ENCODE peak calls at places on chromosome 12, in nine cellular contexts. X is gastrocnemius medialis, W is heart left ventricle, L is lower leg skin, D is fibroblast of mammary gland, K is pancreas, B is kidney epithelial cell, Y is thoracic aorta, M is endothelial cell. O is an unnamed sample.

GRCh38 chr12:12491634-12492033 is 71.0 kb downstream of the DUSP16 start:
- DNase-seq in X (no peak), W (no peak), L (no peak), D (no peak), K (no peak), B (no peak), Y (no peak), M (no peak), O (no peak)

GRCh38 chr12:124809878-124810277 is 53.8 kb downstream of the SCARB1 start:
- DNase-seq in X (no peak), W (no peak), L (no peak), D (peak), K (no peak), B (no peak), Y (no peak), M (no peak), O (no peak)

GRCh38 chr12:124391340-124392261 is 96.7 kb downstream of the RFLNA start:
- DNase-seq in X (no peak), W (peak), L (peak), D (peak), K (no peak), B (no peak), Y (no peak), M (no peak), O (no peak)

GRCh38 chr12:66916189-66916588 is 237.3 kb upstream of the GRIP1 start:
- DNase-seq in X (no peak), W (no peak), L (no peak), D (no peak), K (no peak), B (no peak), Y (no peak), M (no peak), O (no peak)

GRCh38 chr12:34390171-34390841 is 368.0 kb downstream of the ALG10 start:
- DNase-seq in X (no peak), W (no peak), L (peak), D (no peak), K (peak), B (no peak), Y (no peak), M (no peak), O (no peak)

GRCh38 chr12:510071-510825 is 50.5 kb downstream of the B4GALNT3 start:
- DNase-seq in X (no peak), W (no peak), L (peak), D (no peak), K (no peak), B (peak), Y (no peak), M (no peak), O (no peak)

GRCh38 chr12:97921957-97922722 is 459.5 kb downstream of the RMST start:
- DNase-seq in X (no peak), W (no peak), L (no peak), D (peak), K (no peak), B (peak), Y (no peak), M (no peak), O (no peak)

GRCh38 chr12:69501154-69501895 is 31.1 kb downstream of the FRS2 start:
- DNase-seq in X (no peak), W (no peak), L (no peak), D (peak), K (no peak), B (no peak), Y (no peak), M (no peak), O (no peak)

GRCh38 chr12:31227401-31227981 is 98.5 kb downstream of the SINHCAF start:
- DNase-seq in X (peak), W (no peak), L (no peak), D (no peak), K (peak), B (no peak), Y (no peak), M (no peak), O (no peak)

GRCh38 chr12:41212625-41213024 is 24.5 kb downstream of the PDZRN4 start:
- DNase-seq in X (no peak), W (no peak), L (no peak), D (no peak), K (no peak), B (no peak), Y (no peak), M (no peak), O (no peak)

GRCh38 chr12:43347026-43347425 is 205.0 kb downstream of the ADAMTS20 start:
- DNase-seq in X (no peak), W (no peak), L (no peak), D (no peak), K (no peak), B (no peak), Y (no peak), M (no peak), O (no peak)

GRCh38 chr12:83823386-83824045 is 1089.1 kb downstream of the SLC6A15 start:
- DNase-seq in X (no peak), W (peak), L (no peak), D (peak), K (no peak), B (no peak), Y (no peak), M (peak), O (no peak)

GRCh38 chr12:87196329-87196728 is 832.9 kb downstream of the C12orf50 start:
- DNase-seq in X (no peak), W (no peak), L (no peak), D (peak), K (no peak), B (no peak), Y (no peak), M (no peak), O (no peak)

GRCh38 chr12:106118-106561 is 39.6 kb downstream of the IQSEC3 start:
- DNase-seq in X (no peak), W (peak), L (no peak), D (no peak), K (no peak), B (no peak), Y (no peak), M (peak), O (no peak)

GRCh38 chr12:2739832-2740641 is 54.7 kb upstream of the FKBP4 start:
- DNase-seq in X (no peak), W (no peak), L (no peak), D (peak), K (no peak), B (no peak), Y (no peak), M (peak), O (no peak)

GRCh38 chr12:106309671-106310313 is 7.3 kb downstream of the TCP11L2 start:
- DNase-seq in X (peak), W (no peak), L (no peak), D (no peak), K (no peak), B (peak), Y (no peak), M (no peak), O (no peak)

GRCh38 chr12:96075560-96075959 is 40.2 kb upstream of the LTA4H start:
- DNase-seq in X (no peak), W (no peak), L (no peak), D (no peak), K (no peak), B (no peak), Y (no peak), M (no peak), O (no peak)

GRCh38 chr12:56838602-56839488 is 75.7 kb downstream of the HSD17B6 start:
- DNase-seq in X (no peak), W (no peak), L (no peak), D (no peak), K (no peak), B (no peak), Y (no peak), M (no peak), O (no peak)

GRCh38 chr12:113241191-113242017 is 20.1 kb downstream of the TPCN1 start:
- DNase-seq in X (peak), W (no peak), L (peak), D (peak), K (no peak), B (peak), Y (no peak), M (no peak), O (no peak)

GRCh38 chr12:67747869-67748760 is 99.6 kb downstream of the DYRK2 start:
- DNase-seq in X (peak), W (no peak), L (no peak), D (peak), K (peak), B (no peak), Y (no peak), M (no peak), O (no peak)

GRCh38 chr12:46005151-46005797 is 14.9 kb upstream of the SCAF11 start:
- DNase-seq in X (no peak), W (no peak), L (no peak), D (peak), K (no peak), B (no peak), Y (no peak), M (no peak), O (no peak)

DNA sequence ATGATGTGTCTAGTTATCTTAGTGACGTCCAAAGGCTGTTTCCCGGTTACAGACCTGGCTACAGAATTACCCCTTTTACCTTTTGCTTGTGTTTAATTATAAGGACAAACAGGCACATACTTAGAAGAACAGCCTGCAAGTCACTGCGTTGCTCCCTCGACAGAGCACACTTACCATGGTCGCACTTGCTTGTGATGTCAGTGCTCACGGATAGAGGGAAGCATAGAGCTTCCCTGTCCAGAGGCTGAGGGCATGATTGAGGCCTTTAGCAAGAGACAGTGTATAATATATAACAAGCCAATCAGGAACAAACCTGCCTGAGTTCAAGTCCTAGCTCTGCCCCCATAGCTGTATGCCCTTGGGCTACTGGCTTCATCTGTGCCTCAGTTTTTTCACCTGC is 73.2 kb upstream of the SCN8A start:
- DNase-seq in X (no peak), W (no peak), L (peak), D (no peak), K (no peak), B (no peak), Y (no peak), M (no peak), O (no peak)
- TF ChIP-seq CTCF in X (no peak), W (no peak), L (no peak), D (no peak), K (no peak), B (no peak), Y (no peak), M (no peak), O (no peak)

GRCh38 chr12:6056406-6057211 is 67.9 kb downstream of the VWF start:
- DNase-seq in X (no peak), W (no peak), L (no peak), D (no peak), K (no peak), B (no peak), Y (no peak), M (peak), O (no peak)
- TF ChIP-seq CTCF in X (no peak), W (peak), L (no peak), D (peak), K (no peak), B (peak), Y (no peak), M (no peak), O (no peak)

DNA sequence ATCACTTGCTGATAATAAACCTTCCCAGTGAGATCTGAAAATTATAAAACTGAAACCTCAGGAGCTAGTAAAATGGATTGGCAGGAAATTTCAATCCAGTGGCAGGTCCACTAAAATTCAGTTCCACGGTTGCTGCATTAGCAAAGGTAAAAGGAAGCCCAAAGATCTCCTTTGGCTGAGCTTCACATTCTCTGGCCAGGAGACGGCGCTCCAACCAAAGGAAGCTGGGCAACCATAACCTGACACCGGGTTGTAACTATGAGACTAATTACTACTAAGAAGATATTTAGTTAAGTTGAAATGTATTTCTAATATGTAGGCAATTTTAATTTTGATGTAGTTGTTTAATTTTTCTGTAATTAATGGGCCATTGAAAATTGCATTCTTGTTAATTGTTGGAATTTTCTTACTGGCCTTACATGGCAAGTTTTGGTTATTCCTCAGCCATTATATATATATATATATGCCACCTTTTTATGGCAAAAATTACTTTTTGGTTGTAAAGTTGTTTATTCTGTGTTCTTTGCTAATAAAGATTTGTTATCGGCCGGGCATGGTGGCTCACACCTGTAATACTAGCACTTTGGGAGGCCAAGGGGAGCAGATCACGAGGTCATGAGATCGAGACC is 17.0 kb downstream of the OR8S1 start:
- DNase-seq in X (no peak), W (no peak), L (no peak), D (peak), K (no peak), B (no peak), Y (no peak), M (peak), O (no peak)
- TF ChIP-seq CTCF in X (no peak), W (peak), L (no peak), D (peak), K (peak), B (peak), Y (no peak), M (peak), O (no peak)

DNA sequence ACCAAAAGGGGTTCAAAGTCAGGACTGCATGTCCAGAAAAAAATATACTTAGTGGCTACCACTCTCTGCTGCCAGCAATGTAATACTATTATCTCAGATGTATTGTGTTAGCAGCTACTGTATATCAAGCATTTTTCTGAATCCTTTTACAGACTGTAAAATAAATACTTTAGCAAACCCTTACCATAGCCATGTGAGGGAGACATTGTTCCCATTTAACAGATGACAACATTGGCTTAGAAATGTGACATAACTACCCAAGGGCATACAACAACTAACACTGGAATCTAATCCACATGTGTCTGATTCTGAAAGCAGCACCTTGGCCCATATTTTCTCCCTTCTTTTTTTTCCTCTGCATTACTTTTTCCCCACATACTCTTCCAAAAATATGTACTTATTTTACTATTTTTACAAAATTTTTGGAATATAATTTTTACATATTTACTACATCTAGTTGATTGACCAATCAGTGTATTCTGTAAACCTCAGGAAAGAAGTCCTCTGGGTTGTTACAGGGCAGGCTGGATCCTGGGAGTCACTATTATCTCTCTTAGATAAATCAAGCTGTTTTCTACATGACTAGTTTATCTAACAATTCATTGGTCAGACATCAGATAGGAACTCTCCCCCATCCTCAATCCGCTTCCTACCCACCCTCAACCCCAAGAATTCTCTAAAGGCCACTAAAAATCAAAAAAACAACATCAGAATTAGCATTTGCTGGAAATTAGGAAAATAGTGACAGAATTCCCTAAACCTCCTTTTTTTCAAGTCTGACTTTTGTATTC is 154.1 kb downstream of the BTG1 start:
- DNase-seq in X (no peak), W (no peak), L (no peak), D (peak), K (no peak), B (no peak), Y (no peak), M (no peak), O (no peak)
- TF ChIP-seq CTCF in X (no peak), W (no peak), L (no peak), D (no peak), K (no peak), B (no peak), Y (no peak), M (no peak), O (no peak)

GRCh38 chr12:70849265-70849960 is 71.1 kb downstream of the PTPRR start:
- DNase-seq in X (no peak), W (no peak), L (no peak), D (peak), K (no peak), B (no peak), Y (no peak), M (no peak), O (no peak)
- TF ChIP-seq CTCF in X (no peak), W (peak), L (no peak), D (peak), K (peak), B (peak), Y (peak), M (no peak), O (peak)

DNA sequence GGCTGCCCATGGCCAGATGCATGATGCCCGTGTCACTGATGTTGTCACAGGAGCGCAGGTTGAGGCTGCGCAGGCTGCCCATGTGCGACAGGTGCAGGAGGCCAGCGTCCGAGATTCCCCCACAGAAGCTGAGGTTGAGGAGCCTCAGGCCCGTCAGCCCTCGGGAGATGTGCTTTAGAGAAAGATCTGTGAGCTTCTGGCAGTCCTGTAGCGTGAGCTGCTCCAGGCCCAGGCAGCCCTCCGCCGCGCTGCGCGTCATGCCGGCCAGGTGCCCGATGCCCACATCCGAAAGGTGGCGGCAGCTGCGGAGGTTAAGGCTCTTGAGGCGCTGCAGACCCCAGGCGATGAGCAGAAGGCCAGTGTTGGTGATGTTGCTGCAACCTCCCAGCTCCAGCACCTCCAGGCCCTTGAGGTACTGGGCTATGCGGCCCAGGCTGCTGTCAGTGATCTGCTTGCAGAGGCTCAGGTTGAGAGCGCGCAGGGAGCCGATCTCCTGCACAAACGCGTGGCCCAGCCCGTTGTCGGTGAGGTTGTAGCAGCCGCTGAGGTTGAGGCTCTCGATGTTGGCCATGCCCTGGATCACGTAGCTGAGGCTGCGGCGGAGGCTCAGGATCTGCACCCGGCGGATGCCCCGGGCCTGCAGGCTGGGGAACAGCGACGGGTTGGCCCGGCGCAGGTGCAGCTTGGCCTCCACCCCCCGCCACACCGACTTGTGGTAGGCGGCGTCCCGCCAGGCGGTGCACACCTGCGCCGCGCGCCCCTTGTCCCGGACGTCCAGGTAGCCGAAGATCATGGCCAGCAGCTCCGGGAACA is 943 bp downstream of the FBXL14 start:
- DNase-seq in X (peak), W (no peak), L (no peak), D (no peak), K (peak), B (no peak), Y (no peak), M (peak), O (no peak)
- TF ChIP-seq CTCF in X (no peak), W (no peak), L (no peak), D (no peak), K (no peak), B (no peak), Y (no peak), M (no peak), O (no peak)

DNA sequence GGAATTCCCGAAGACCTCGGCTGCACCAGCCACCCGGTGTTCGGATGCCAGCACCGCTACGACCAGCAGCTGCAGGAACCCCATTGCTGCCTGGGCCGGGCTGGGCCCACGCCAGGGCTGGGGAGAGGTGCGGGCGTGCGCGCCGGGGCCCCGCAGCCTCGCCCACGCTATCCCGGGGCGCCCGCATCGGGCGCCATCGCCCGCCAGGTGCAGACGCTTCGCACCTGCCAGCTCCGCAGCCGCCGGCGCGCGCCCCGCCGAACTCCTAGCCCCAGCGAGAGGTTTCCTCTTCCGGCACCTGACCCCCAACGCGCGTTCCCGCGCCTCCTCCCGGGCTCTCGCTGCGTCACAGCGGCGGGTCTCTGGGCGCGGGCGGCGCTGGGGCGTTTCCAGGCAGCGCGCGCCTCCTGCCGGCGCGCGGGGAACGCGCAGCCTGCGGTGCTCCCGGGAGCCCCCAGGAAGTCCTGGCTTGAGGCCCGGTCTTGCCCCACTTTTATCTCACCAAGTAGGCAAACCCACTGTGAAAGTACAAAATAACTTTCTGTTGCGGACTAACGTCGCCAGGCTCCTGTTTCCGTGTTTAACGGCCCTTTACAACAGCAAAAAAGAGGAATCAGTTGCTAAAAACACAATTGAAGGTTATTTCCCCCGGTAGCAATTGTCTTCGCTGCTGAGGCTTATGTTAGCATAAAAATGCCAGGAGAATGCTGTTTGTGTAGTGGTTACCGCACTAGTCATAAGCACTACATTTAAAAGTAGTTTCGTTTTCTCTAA is at the start of gene TM7SF3:
- DNase-seq in X (peak), W (peak), L (peak), D (peak), K (peak), B (peak), Y (peak), M (peak), O (peak)
- TF ChIP-seq CTCF in X (peak), W (peak), L (no peak), D (peak), K (peak), B (peak), Y (peak), M (peak), O (peak)

GRCh38 chr12:65878540-65878939 is 54.3 kb downstream of the HMGA2 start:
- DNase-seq in X (no peak), W (no peak), L (no peak), D (no peak), K (no peak), B (no peak), Y (no peak), M (no peak), O (no peak)
- TF ChIP-seq CTCF in X (no peak), W (no peak), L (no peak), D (no peak), K (no peak), B (peak), Y (no peak), M (no peak), O (no peak)

GRCh38 chr12:131610181-131610580 is 100.7 kb upstream of the SFSWAP start:
- DNase-seq in X (no peak), W (no peak), L (no peak), D (no peak), K (no peak), B (no peak), Y (no peak), M (no peak), O (no peak)
- TF ChIP-seq CTCF in X (no peak), W (no peak), L (no peak), D (no peak), K (no peak), B (no peak), Y (no peak), M (no peak), O (no peak)

GRCh38 chr12:102026728-102027127 is 35.1 kb downstream of the WASHC3 start:
- DNase-seq in X (no peak), W (no peak), L (no peak), D (no peak), K (no peak), B (no peak), Y (no peak), M (no peak), O (no peak)
- TF ChIP-seq CTCF in X (no peak), W (no peak), L (no peak), D (no peak), K (no peak), B (no peak), Y (no peak), M (no peak), O (no peak)

O was measured in breast epithelium.